ENCODE peak calls at places on chromosomes 6 and 20, in five cellular contexts. I, Y, M, J and X are unnamed samples.

GRCh38 chr6:113856011-113856551 is 1.1 kb upstream of the MARCKS start:
- DNase-seq in I (peak; percentile 6), Y (peak; percentile 74), M (peak; percentile 53), J (no peak), X (peak; percentile 70)

GRCh38 chr20:46720776-46721425 is 11.5 kb downstream of the SLC2A10 start:
- DNase-seq in I (no peak), Y (no peak), M (no peak), J (no peak), X (no peak)

GRCh38 chr6:137870744-137871247 is 3.7 kb downstream of the TNFAIP3 start:
- DNase-seq in I (no peak), Y (no peak), M (no peak), J (no peak), X (no peak)

GRCh38 chr6:159451051-159451450 is 242.0 kb downstream of the SOD2 start:
- DNase-seq in I (no peak), Y (no peak), M (no peak), J (no peak), X (peak; percentile 75)

GRCh38 chr6:154960299-154960796 is 34.8 kb upstream of the TIAM2 start:
- DNase-seq in I (no peak), Y (no peak), M (peak; percentile 74), J (no peak), X (no peak)

GRCh38 chr6:161947371-161947770 is 673.5 kb upstream of the AGPAT4 start:
- DNase-seq in I (no peak), Y (no peak), M (no peak), J (no peak), X (no peak)

GRCh38 chr6:8268156-8268555 is 165.8 kb upstream of the EEF1E1 start:
- DNase-seq in I (no peak), Y (no peak), M (no peak), J (no peak), X (no peak)

GRCh38 chr20:37649017-37649416 is 44.8 kb upstream of the CTNNBL1 start:
- DNase-seq in I (peak; percentile 47), Y (no peak), M (no peak), J (no peak), X (no peak)

GRCh38 chr6:3414704-3415453 is 42.0 kb downstream of the SLC22A23 start:
- DNase-seq in I (no peak), Y (no peak), M (no peak), J (no peak), X (no peak)

GRCh38 chr6:145015739-145016558 is 719.4 kb downstream of the EPM2A start:
- DNase-seq in I (peak; percentile 69), Y (no peak), M (no peak), J (peak; percentile 86), X (peak; percentile 84)

GRCh38 chr20:53794529-53795115 is 201.0 kb upstream of the ZNF217 start:
- DNase-seq in I (no peak), Y (no peak), M (no peak), J (no peak), X (no peak)

GRCh38 chr6:129617986-129618385 is 92.0 kb downstream of the ARHGAP18 start:
- DNase-seq in I (no peak), Y (no peak), M (no peak), J (no peak), X (peak; percentile 34)

GRCh38 chr6:168472363-168472762 is 31.4 kb downstream of the SMOC2 start:
- DNase-seq in I (no peak), Y (no peak), M (no peak), J (no peak), X (no peak)

GRCh38 chr6:107827541-107827940 is 3.4 kb upstream of the SCML4 start:
- DNase-seq in I (no peak), Y (no peak), M (no peak), J (no peak), X (no peak)

GRCh38 chr20:11822116-11822794 is 95.4 kb upstream of the BTBD3 start:
- DNase-seq in I (no peak), Y (no peak), M (no peak), J (no peak), X (peak; percentile 60)

GRCh38 chr6:21309791-21310190 is 283.8 kb upstream of the SOX4 start:
- DNase-seq in I (peak; percentile 16), Y (no peak), M (no peak), J (no peak), X (peak; percentile 44)

GRCh38 chr20:50371878-50372769 is 138.1 kb upstream of the PTPN1 start:
- DNase-seq in I (no peak), Y (no peak), M (no peak), J (no peak), X (no peak)

GRCh38 chr6:1436334-1437306 is 47.2 kb downstream of the FOXF2 start:
- DNase-seq in I (peak; percentile 64), Y (no peak), M (no peak), J (peak; percentile 53), X (peak; percentile 93)

GRCh38 chr6:14454467-14454763 is 336.8 kb downstream of the CD83 start:
- DNase-seq in I (no peak), Y (no peak), M (peak; percentile 79), J (no peak), X (no peak)

GRCh38 chr6:143678980-143679379 is 1.2 kb downstream of the PHACTR2 start:
- DNase-seq in I (no peak), Y (no peak), M (no peak), J (no peak), X (peak; percentile 53)

GRCh38 chr6:21928715-21929298 is 335.3 kb downstream of the SOX4 start:
- DNase-seq in I (no peak), Y (no peak), M (no peak), J (no peak), X (no peak)

GRCh38 chr20:47305667-47306066 is 50.8 kb downstream of the ZMYND8 start:
- DNase-seq in I (no peak), Y (no peak), M (no peak), J (no peak), X (no peak)

GRCh38 chr6:52213127-52213526 is 27.0 kb downstream of the IL17A start:
- DNase-seq in I (no peak), Y (no peak), M (no peak), J (no peak), X (no peak)

GRCh38 chr6:167485186-167485978 is 160.5 kb downstream of the TTLL2 start:
- DNase-seq in I (peak; percentile 22), Y (no peak), M (no peak), J (no peak), X (no peak)

GRCh38 chr6:83370607-83371006 is 60.2 kb downstream of the ME1 start:
- DNase-seq in I (no peak), Y (no peak), M (no peak), J (no peak), X (no peak)

GRCh38 chr20:48686238-48687096 is 141.3 kb downstream of the PREX1 start:
- DNase-seq in I (peak; percentile 68), Y (peak; percentile 65), M (peak; percentile 62), J (no peak), X (peak; percentile 78)

GRCh38 chr6:129521946-129522345 is 188.0 kb downstream of the ARHGAP18 start:
- DNase-seq in I (no peak), Y (no peak), M (no peak), J (no peak), X (no peak)

GRCh38 chr20:38883081-38883980 is 42.9 kb upstream of the FAM83D start:
- DNase-seq in I (peak; percentile 38), Y (peak; percentile 84), M (no peak), J (no peak), X (no peak)

GRCh38 chr6:147226163-147226724 is 22.0 kb downstream of the STXBP5 start:
- DNase-seq in I (no peak), Y (no peak), M (no peak), J (no peak), X (no peak)

GRCh38 chr20:35303382-35303734 is 11.1 kb upstream of the FAM83C start:
- DNase-seq in I (no peak), Y (no peak), M (no peak), J (no peak), X (no peak)

GRCh38 chr20:25539742-25540201 is 45.6 kb downstream of the NINL start:
- DNase-seq in I (no peak), Y (no peak), M (no peak), J (no peak), X (peak; percentile 67)

GRCh38 chr6:16503919-16504554 is 257.2 kb downstream of the ATXN1 start:
- DNase-seq in I (no peak), Y (no peak), M (no peak), J (no peak), X (no peak)

GRCh38 chr6:14354919-14355572 is 237.5 kb downstream of the CD83 start:
- DNase-seq in I (peak; percentile 63), Y (no peak), M (peak; percentile 42), J (no peak), X (peak; percentile 53)

GRCh38 chr6:34816635-34817301 is 24.9 kb downstream of the BLTP3A start:
- DNase-seq in I (no peak), Y (no peak), M (no peak), J (no peak), X (no peak)
- H3K4me3 ChIP-seq in I (no peak overlapping the region), Y (no peak overlapping the region), M (no peak overlapping the region), J (no peak overlapping the region), X (no peak overlapping the region)

GRCh38 chr20:31274441-31274840 is 17.0 kb downstream of the DEFB115 start:
- DNase-seq in I (no peak), Y (peak; percentile 61), M (no peak), J (no peak), X (no peak)

DNA sequence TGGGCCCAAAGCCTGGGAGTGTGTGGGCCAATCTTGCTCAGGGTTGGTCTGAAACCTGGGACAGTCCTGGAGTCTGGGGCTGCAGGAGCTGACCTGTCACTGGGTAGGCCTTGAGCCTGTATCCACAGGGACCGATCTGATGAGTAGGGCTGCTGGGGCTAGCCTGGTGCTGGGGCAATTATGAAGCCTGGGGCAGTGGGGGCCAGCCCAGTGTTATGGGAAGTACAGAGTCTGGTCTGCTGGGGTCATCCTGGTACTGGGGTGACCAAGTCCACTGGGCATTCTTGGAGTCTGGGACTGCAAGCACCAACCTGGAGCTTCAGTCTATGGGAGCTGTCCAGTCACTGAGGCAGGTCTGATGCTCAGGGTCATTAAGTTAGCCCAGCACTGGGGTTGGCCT is 20.7 kb downstream of the DEFB115 start:
- DNase-seq in I (no peak), Y (no peak), M (no peak), J (no peak), X (no peak)
- H3K9me3 ChIP-seq in I (no peaks in the 10 kb centered on the region), Y (peaks cover 32% of the 10 kb centered on the region), M (peaks cover 71% of the 10 kb centered on the region), J (no peaks in the 10 kb centered on the region), X (no peaks in the 10 kb centered on the region)

GRCh38 chr20:59309218-59309617 is 8.8 kb downstream of the EDN3 start:
- DNase-seq in I (no peak), Y (no peak), M (no peak), J (no peak), X (no peak)
- H3K4me3 ChIP-seq in I (no peak overlapping the region), Y (no peak overlapping the region), M (no peak overlapping the region), J (no peak overlapping the region), X (no peak overlapping the region)

GRCh38 chr20:31472395-31473330 is 2.3 kb downstream of the DEFB124 start:
- DNase-seq in I (no peak), Y (no peak), M (no peak), J (no peak), X (peak; percentile 20)
- H3K9me3 ChIP-seq in I (no peaks in the 10 kb centered on the region), Y (no peaks in the 10 kb centered on the region), M (no peaks in the 10 kb centered on the region), J (no peaks in the 10 kb centered on the region), X (no peaks in the 10 kb centered on the region)

DNA sequence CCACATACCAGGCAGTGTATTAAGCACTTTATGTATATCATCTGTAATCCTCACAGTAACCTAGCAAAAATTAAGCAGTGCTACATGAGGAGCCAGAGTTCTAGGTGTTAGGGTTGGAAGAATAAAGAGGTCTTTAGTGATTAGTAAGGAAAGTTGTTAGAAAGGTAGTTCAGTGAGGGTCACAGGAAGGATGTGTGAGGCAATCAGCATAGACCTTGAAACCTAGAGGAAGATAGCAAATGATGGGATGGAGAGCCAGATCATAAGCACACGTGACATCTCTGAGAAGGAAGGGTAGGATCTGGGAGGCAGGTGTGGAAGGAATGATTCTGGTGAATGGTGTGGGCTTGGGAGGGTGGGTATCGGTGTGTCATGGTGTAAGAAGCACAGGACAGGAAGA is 2.2 kb downstream of the KAT14 start:
- DNase-seq in I (no peak), Y (no peak), M (no peak), J (no peak), X (no peak)
- H3K4me3 ChIP-seq in I (no peak overlapping the region), Y (no peak overlapping the region), M (no peak overlapping the region), J (no peak overlapping the region), X (no peak overlapping the region)